ENCODE peak calls at places on chromosomes 6 and 20, in five cellular contexts. I is MCF 10A, W is tibial nerve, N is psoas muscle, A is transverse colon. L is an unnamed sample.

GRCh38 chr6:13486679-13487121 is 700 bp downstream of the GFOD1 start:
- DNase-seq in I (peak; percentile 58), A (peak; percentile 65), W (peak; percentile 29), N (peak; percentile 73), L (peak; percentile 66)

GRCh38 chr6:34015576-34015975 is 130.3 kb downstream of the GRM4 start:
- DNase-seq in W (no peak), N (no peak), A (no peak), I (no peak), L (no peak)

GRCh38 chr6:154249499-154250298 is 106.9 kb downstream of the IPCEF1 start:
- DNase-seq in A (no peak), W (no peak), N (no peak), I (no peak), L (no peak)

GRCh38 chr6:24935753-24936152 is at the start of gene RIPOR2:
- DNase-seq in A (peak; percentile 47), N (no peak), W (no peak), I (no peak), L (peak; percentile 75)

GRCh38 chr6:2858678-2859324 is 17.1 kb upstream of the SERPINB1 start:
- DNase-seq in I (no peak), N (no peak), W (no peak), A (no peak), L (peak; percentile 57)

GRCh38 chr6:15148356-15149058 is 97.4 kb upstream of the JARID2 start:
- DNase-seq in W (no peak), I (peak; percentile 64), A (no peak), N (no peak), L (no peak)

GRCh38 chr6:28446818-28447511 is 3.7 kb upstream of the ZSCAN23 start:
- DNase-seq in I (no peak), N (no peak), W (no peak), A (no peak), L (no peak)

GRCh38 chr6:15922510-15923307 is 206.2 kb upstream of the MYLIP start:
- DNase-seq in I (no peak), A (no peak), N (no peak), W (no peak), L (no peak)

GRCh38 chr20:32920066-32920465 is 61.3 kb downstream of the EFCAB8 start:
- DNase-seq in W (no peak), I (no peak), N (no peak), A (no peak), L (no peak)

GRCh38 chr6:30323806-30324205 is 2.9 kb upstream of the TRIM39 start:
- DNase-seq in A (no peak), N (no peak), I (peak; percentile 20), W (no peak), L (no peak)

GRCh38 chr20:63071541-63072181 is 64.9 kb upstream of the BHLHE23 start:
- DNase-seq in N (no peak), A (no peak), I (peak; percentile 4), W (no peak), L (no peak)

DNA sequence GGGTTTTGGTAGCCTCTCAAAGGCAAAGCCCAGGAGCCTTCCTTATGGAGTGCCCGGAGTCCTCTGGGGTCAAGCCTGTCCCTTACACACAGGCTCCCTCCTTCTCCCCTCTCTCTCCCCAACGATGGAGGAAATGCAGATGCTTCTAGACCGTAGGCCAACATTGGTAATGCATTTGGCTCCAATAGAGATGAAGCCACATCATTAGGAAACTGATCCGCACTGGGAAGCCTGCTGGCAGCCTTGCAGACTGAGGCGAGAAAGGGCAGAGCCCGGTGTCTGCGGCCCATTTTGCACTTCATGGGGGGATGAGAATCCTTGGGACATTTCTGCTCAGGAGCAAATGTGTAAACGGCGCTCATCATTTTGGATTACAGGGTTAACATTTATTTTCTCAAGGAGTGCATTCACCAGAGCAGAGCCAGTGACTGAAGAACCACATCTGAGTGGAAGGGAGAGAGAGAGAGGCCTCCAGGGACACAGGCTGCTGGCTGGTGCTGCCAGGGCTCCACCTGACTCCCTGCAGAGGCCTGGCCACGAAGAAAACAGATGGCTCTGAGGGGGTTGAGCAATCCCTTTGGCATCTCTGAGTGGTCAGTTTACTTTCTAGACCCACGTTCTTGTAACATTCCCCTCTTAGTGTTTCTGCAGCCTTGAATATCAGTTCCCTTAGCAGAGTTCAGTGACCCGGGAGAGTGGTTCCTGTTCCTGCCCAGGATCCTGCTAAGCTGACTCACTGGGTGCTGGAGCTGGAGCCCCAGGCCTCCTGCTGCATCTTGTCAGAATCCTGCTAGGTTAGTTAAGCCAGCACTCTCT is 4.4 kb upstream of the CST3 start:
- DNase-seq in N (peak; percentile 72), I (peak; percentile 58), A (no peak), W (peak; percentile 43), L (no peak)
- TF ChIP-seq CTCF in N (no peak), I (no peak), A (no peak), W (no peak), L (no peak)

DNA sequence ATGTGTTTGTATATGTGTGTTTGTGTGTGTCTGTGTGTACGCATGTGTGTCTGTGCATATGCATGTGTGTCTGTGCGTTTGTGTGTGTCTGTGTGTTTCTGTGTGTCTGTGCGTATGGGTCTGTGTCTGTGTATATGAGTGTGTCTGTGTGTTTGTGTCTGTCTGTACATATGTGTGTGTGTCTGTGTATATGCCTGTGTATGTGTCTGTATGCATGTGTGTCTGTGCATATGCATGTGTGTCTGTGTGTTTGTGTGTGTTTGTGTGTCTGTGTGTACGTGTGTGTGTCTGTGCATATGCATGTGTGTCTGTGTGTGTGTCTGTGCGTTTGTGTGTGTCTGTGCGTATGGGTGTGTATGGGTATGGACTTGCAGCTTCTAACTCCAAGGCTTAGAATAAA is 174.0 kb upstream of the NOX3 start:
- DNase-seq in I (no peak), N (no peak), A (no peak), W (no peak), L (no peak)
- TF ChIP-seq CTCF in I (no peak), N (no peak), A (no peak), W (no peak), L (no peak)

DNA sequence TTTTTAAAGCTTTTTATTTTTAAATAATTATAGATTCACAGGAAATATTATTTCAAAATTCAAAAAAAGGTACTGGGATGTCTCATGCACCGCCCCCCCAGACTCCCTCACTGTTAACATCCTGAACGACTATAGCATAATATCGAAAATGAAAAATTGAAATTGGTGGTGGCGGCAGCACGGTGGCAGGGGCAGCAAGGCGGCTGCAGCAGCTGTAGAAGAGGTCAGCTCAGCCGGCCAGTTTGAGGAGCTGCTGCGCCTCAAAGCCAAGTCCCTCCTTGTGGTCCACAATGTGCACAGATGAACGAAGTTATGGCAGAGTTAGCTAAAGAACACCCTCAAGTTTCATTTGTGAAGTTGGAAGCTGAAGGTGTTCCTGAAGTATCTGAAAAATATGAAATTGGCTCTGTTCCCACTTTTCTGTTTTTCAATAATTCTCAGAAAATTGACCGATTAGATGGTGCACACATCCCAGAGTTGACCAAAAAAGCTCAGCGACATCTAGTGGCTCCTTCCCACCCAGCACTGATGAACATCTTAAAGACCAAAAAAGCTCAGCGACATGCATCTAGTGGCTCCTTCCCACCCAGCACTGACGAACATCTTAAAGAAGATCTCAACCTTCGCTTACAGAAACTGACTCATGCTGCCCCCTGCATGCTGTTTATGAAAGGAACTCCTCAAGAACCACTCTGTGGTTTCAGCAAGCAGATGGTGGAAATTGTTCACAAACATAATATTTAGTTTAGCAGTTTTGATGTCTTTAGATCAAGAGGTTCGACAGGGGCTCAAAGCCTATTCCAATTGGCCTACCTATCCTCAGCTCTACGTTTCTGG is 100.8 kb downstream of the FAM217A start:
- DNase-seq in A (peak; percentile 9), I (peak; percentile 69), N (peak; percentile 30), W (peak; percentile 61), L (no peak)
- TF ChIP-seq CTCF in A (peak; percentile 42), I (peak; percentile 43), N (peak; percentile 44), W (peak; percentile 60), L (no peak)

DNA sequence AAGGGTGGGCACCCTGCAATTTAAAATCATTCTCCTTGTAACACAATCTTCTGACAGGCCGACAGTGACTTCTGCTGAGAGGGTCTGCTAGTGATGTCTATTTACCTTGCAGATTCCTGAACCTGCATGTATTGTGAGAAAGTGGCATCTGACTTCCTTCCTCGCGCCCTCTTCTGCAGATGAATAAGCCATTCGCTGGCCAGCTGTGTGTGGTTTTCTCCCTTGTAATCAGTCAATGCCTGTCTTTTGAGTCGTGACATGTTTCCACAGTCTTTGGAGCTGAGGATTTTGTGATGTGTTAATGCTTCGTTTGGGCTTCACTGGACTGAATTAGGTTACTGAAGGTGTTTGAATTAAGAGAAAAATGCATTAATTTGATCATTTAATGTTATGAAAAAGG is 125.3 kb downstream of the GRM1 start:
- DNase-seq in I (no peak), N (no peak), A (no peak), W (no peak), L (no peak)
- TF ChIP-seq CTCF in I (no peak), N (no peak), A (no peak), W (no peak), L (no peak)

GRCh38 chr6:117265425-117266266 is at the start of gene VGLL2:
- DNase-seq in A (peak; percentile 35), N (peak; percentile 79), W (no peak), I (peak; percentile 23), L (no peak)
- TF ChIP-seq CTCF in A (no peak), N (peak; percentile 41), W (no peak), I (no peak), L (no peak)

DNA sequence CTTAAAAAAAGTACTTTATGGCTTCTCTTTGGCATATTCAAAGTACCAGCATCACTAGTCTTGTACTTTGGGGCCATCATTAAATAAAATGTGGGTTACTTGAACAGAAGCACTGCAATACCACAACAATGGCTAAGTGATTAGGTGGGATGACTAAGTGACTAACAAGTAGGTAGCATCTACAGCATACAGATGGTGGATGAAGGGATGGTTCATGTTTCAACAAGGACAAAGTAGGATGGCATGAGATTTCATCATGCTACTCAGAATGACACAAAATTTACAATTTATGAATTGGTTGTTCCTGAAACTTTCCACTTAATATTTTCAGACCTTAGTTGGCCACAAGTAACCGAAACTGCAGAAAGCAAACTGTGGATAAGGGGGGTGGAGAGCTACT is 7.7 kb downstream of the MPC1 start:
- DNase-seq in W (no peak), N (no peak), A (no peak), I (no peak), L (no peak)
- TF ChIP-seq CTCF in W (no peak), N (no peak), A (no peak), I (no peak), L (no peak)

DNA sequence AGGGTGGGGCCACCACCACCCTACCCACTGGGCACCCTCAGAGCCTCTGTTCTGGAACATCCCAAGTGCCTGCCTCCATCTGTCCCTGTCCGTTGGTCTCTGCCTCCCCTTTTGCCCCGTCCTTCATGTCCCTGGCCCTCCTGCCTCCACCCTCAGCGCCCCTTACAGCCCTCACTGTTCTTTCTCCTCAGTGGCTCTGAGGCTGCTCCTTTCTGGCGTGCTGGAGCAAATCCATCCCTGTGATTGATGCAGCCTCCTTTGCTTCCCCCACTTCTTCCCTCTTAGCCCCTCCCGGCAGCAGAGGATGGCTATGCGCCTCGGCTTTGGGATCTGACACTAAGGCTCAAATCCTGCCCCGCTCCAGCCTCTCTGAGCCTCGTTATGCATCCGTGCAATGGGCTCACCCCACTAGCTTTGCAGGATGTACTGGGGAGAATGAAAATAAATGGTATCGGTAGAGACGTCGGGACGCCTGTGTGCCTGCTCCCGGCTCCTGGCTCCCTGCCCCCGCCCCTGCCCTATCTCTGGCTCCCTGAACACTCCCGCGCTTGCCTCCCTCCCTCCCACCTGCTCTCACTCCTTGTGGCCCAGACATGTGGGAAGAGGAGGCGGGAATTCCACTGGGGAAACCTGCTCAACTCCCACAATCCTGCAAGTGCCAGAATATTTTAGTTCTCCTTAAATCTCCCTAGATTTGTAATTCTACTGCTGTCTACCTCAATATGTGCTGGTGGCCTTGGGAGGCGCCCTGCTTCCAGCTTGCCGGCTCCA is 13.1 kb downstream of the VSTM2L start:
- DNase-seq in A (no peak), I (no peak), N (no peak), W (no peak), L (no peak)
- TF ChIP-seq CTCF in A (no peak), I (no peak), N (no peak), W (no peak), L (no peak)

L was measured in natural killer cell.